ENCODE peak calls at places on chromosomes 2 and 18, in seven cellular contexts. K, I, L, N, E, U and X are unnamed samples. For H3K4me1, the result is how much of the 10 kb centered on the place peaks cover.

GRCh38 chr2:102166189-102166845 is 20.5 kb upstream of the IL1RL2 start:
- DNase-seq in K (peak), I (peak), L (no peak), N (peak), E (peak), U (peak), X (peak)

GRCh38 chr2:174749793-174750192 is 14.5 kb downstream of the CHRNA1 start:
- DNase-seq in K (no peak), I (no peak), L (no peak), N (no peak), E (no peak), U (no peak), X (no peak)

GRCh38 chr2:16652296-16653082 is 13.1 kb downstream of the CYRIA start:
- DNase-seq in K (peak), I (peak), L (no peak), N (no peak), E (no peak), U (no peak), X (no peak)

GRCh38 chr2:161586517-161587167 is 37.6 kb upstream of the SLC4A10 start:
- DNase-seq in K (peak), I (peak), L (no peak), N (no peak), E (no peak), U (peak), X (no peak)

GRCh38 chr2:25082002-25082622 is 40.2 kb downstream of the EFR3B start:
- DNase-seq in K (no peak), I (no peak), L (no peak), N (no peak), E (no peak), U (no peak), X (peak)

GRCh38 chr2:207283356-207283755 is 117.6 kb upstream of the KLF7 start:
- DNase-seq in K (no peak), I (no peak), L (peak), N (peak), E (peak), U (no peak), X (peak)

GRCh38 chr2:129764376-129765325 is 214.8 kb upstream of the RAB6C start:
- DNase-seq in K (no peak), I (no peak), L (no peak), N (no peak), E (no peak), U (no peak), X (no peak)

GRCh38 chr18:66560092-66560491 is 43.8 kb downstream of the CDH19 start:
- DNase-seq in K (peak), I (peak), L (no peak), N (peak), E (peak), U (peak), X (no peak)

GRCh38 chr2:127053731-127054603 is 53.0 kb downstream of the BIN1 start:
- DNase-seq in K (peak), I (peak), L (peak), N (peak), E (no peak), U (no peak), X (no peak)

GRCh38 chr2:46461716-46462171 is 17.6 kb upstream of the TMEM247 start:
- DNase-seq in K (no peak), I (no peak), L (no peak), N (peak), E (no peak), U (no peak), X (no peak)
- TF ChIP-seq CTCF in K (no peak), I (no peak), L (peak), N (no peak), E (no peak), U (no peak), X (peak)

GRCh38 chr2:216181953-216182352 is 72.8 kb downstream of the XRCC5 start:
- DNase-seq in K (no peak), I (no peak), L (no peak), N (no peak), E (peak), U (no peak), X (no peak)

GRCh38 chr2:216183459-216183858 is 74.3 kb downstream of the XRCC5 start:
- DNase-seq in K (no peak), I (no peak), L (no peak), N (no peak), E (no peak), U (no peak), X (no peak)

GRCh38 chr2:216181351-216181750 is 72.2 kb downstream of the XRCC5 start:
- DNase-seq in K (no peak), I (no peak), L (no peak), N (no peak), E (no peak), U (no peak), X (no peak)

DNA sequence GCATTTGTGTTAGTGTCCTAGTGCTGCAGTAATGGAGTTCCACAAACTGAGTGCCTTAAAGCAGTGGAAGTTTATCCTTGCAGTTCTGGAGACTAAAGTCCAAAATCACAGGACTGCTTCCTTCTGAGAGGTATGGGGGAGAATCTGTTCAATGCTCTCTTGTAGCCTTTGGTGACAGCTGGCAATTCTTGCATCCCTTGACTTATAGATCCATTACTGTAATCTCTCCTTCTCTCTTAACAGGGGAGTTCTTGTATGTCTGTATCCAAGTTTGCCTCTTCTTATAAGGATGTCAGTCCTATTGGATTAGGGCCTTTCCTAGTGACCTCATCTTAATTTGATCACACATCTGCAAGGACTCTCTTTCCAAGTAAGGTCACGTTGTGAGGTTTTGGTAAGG is 69.9 kb downstream of the XRCC5 start:
- DNase-seq in K (no peak), I (no peak), L (no peak), N (no peak), E (no peak), U (no peak), X (no peak)
- H3K4me1 ChIP-seq in K (under half), I (under half), L (under half), N (under half), E (under half), U (under half), X (under half)

GRCh38 chr2:189178007-189178406 is 1.6 kb downstream of the COL5A2 start:
- DNase-seq in K (no peak), I (peak), L (no peak), N (no peak), E (peak), U (no peak), X (no peak)
- TF ChIP-seq CTCF in K (peak), I (peak), L (peak), N (no peak), E (peak), U (peak), X (no peak)

GRCh38 chr2:233412405-233412804 is 58.1 kb downstream of the DGKD start:
- DNase-seq in K (no peak), I (no peak), L (no peak), N (no peak), E (no peak), U (peak), X (no peak)
- H3K4me1 ChIP-seq in K (under half), I (under half), L (half or more), N (under half), E (under half), U (under half), X (under half)

GRCh38 chr2:234420406-234420805 is 76.5 kb downstream of the ARL4C start:
- DNase-seq in K (no peak), I (peak), L (no peak), N (no peak), E (no peak), U (no peak), X (no peak)
- TF ChIP-seq CTCF in K (no peak), I (no peak), L (no peak), N (no peak), E (no peak), U (no peak), X (no peak)

GRCh38 chr18:22048932-22049615 is 120.3 kb upstream of the GATA6 start:
- DNase-seq in K (no peak), I (no peak), L (no peak), N (no peak), E (no peak), U (no peak), X (no peak)

GRCh38 chr18:22046473-22046872 is 122.9 kb upstream of the GATA6 start:
- DNase-seq in K (no peak), I (no peak), L (no peak), N (no peak), E (no peak), U (no peak), X (no peak)

GRCh38 chr18:22045221-22045918 is 124.0 kb upstream of the GATA6 start:
- DNase-seq in K (no peak), I (no peak), L (no peak), N (peak), E (no peak), U (no peak), X (no peak)

GRCh38 chr18:22047485-22047884 is 121.9 kb upstream of the GATA6 start:
- DNase-seq in K (no peak), I (no peak), L (no peak), N (peak), E (no peak), U (no peak), X (no peak)

DNA sequence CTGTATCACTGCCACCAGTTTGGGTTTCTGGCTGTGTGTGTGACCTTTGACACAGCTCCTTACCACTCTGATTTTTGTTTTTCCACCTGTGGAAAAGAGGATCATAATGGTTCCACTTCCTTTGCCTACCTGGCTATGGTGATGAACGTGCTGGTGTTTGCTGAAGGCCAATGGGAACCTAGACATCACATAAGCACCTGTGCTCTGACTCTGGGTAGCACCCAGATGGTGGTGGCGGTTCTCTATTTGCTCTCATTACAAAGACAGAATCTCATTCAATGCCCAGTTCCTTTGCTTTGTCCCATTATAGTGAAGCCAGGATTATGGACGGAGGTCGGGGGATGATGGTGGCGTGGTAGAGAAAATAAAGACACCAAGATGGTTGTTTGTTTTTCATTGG is 121.2 kb upstream of the GATA6 start:
- DNase-seq in K (no peak), I (no peak), L (no peak), N (peak), E (no peak), U (no peak), X (no peak)
- H3K4me1 ChIP-seq in K (under half), I (under half), L (under half), N (half or more), E (under half), U (under half), X (under half)

DNA sequence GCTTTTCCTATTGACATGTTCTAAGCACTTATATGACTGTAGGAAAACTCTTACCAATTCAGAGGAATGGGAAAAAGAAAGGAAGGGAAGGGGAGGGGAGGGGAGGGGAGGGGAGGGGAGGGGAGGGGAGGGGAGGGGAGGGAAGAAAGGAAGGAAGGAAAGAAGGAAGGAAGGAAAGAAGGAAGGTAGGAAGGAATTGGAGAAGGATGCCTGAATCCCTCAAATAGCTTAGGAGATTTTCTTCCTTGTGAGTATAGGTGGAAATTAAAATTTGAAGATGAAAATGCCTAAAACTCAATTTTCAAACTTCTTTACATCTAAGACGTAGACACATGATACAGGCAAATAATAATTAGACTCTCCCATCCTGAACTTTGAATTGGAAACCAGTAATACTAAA is 463.1 kb downstream of the SATB2 start:
- DNase-seq in K (no peak), I (no peak), L (no peak), N (no peak), E (no peak), U (no peak), X (no peak)
- TF ChIP-seq CTCF in K (no peak), I (no peak), L (no peak), N (no peak), E (no peak), U (no peak), X (no peak)